ENCODE peak calls at places on chromosome 6, in six cellular contexts. One of them, this sample, is unnamed.

GRCh38 chr6:11788043-11788442 is 9.4 kb upstream of the ADTRP start:
- DNase-seq in COLO829: no peak
- DNase-seq in HuH-7: no peak
- DNase-seq in iris pigment epithelial cell: no peak
- DNase-seq in cardiac muscle cell: no peak
- DNase-seq in stimulated activated CD4-positive, alpha-beta T cell treated with anti-CD3 and anti-CD28 coated beads, Interleukin-15, amount 100 ng/mL, for 24 hours: no peak
- DNase-seq in this sample: no peak

GRCh38 chr6:89432875-89433636 is at the start of gene ANKRD6:
- DNase-seq in HuH-7: peak; percentile 80
- DNase-seq in cardiac muscle cell: peak; percentile 87
- DNase-seq in iris pigment epithelial cell: peak; percentile 25
- DNase-seq in COLO829: peak; percentile 40
- DNase-seq in stimulated activated CD4-positive, alpha-beta T cell treated with anti-CD3 and anti-CD28 coated beads, Interleukin-15, amount 100 ng/mL, for 24 hours: peak; percentile 88
- DNase-seq in this sample: no peak

GRCh38 chr6:1604991-1605821 is 4.5 kb upstream of the FOXC1 start:
- DNase-seq in COLO829: no peak
- DNase-seq in HuH-7: no peak
- DNase-seq in cardiac muscle cell: no peak
- DNase-seq in stimulated activated CD4-positive, alpha-beta T cell treated with anti-CD3 and anti-CD28 coated beads, Interleukin-15, amount 100 ng/mL, for 24 hours: peak; percentile 23
- DNase-seq in iris pigment epithelial cell: no peak
- DNase-seq in this sample: no peak

GRCh38 chr6:163780993-163781392 is 366.5 kb downstream of the QKI start:
- DNase-seq in stimulated activated CD4-positive, alpha-beta T cell treated with anti-CD3 and anti-CD28 coated beads, Interleukin-15, amount 100 ng/mL, for 24 hours: no peak
- DNase-seq in iris pigment epithelial cell: no peak
- DNase-seq in cardiac muscle cell: peak; percentile 46
- DNase-seq in HuH-7: no peak
- DNase-seq in COLO829: no peak
- DNase-seq in this sample: peak; percentile 61

GRCh38 chr6:119215309-119215708 is 134.3 kb downstream of the MAN1A1 start:
- DNase-seq in stimulated activated CD4-positive, alpha-beta T cell treated with anti-CD3 and anti-CD28 coated beads, Interleukin-15, amount 100 ng/mL, for 24 hours: no peak
- DNase-seq in iris pigment epithelial cell: peak; percentile 4
- DNase-seq in HuH-7: no peak
- DNase-seq in COLO829: no peak
- DNase-seq in cardiac muscle cell: no peak
- DNase-seq in this sample: no peak

GRCh38 chr6:12014027-12014872 is 2.1 kb downstream of the HIVEP1 start:
- DNase-seq in stimulated activated CD4-positive, alpha-beta T cell treated with anti-CD3 and anti-CD28 coated beads, Interleukin-15, amount 100 ng/mL, for 24 hours: no peak
- DNase-seq in HuH-7: no peak
- DNase-seq in COLO829: no peak
- DNase-seq in cardiac muscle cell: no peak
- DNase-seq in iris pigment epithelial cell: peak; percentile 94
- DNase-seq in this sample: peak; percentile 92

GRCh38 chr6:16082367-16082766 is 46.5 kb upstream of the MYLIP start:
- DNase-seq in stimulated activated CD4-positive, alpha-beta T cell treated with anti-CD3 and anti-CD28 coated beads, Interleukin-15, amount 100 ng/mL, for 24 hours: no peak
- DNase-seq in COLO829: no peak
- DNase-seq in iris pigment epithelial cell: no peak
- DNase-seq in HuH-7: no peak
- DNase-seq in cardiac muscle cell: no peak
- DNase-seq in this sample: no peak

GRCh38 chr6:14502551-14502950 is 385.0 kb downstream of the CD83 start:
- DNase-seq in cardiac muscle cell: no peak
- DNase-seq in HuH-7: no peak
- DNase-seq in stimulated activated CD4-positive, alpha-beta T cell treated with anti-CD3 and anti-CD28 coated beads, Interleukin-15, amount 100 ng/mL, for 24 hours: peak; percentile 24
- DNase-seq in COLO829: no peak
- DNase-seq in iris pigment epithelial cell: peak; percentile 53
- DNase-seq in this sample: peak; percentile 12

GRCh38 chr6:41469951-41470340 is 76.2 kb upstream of the FOXP4 start:
- DNase-seq in COLO829: no peak
- DNase-seq in HuH-7: no peak
- DNase-seq in iris pigment epithelial cell: peak; percentile 62
- DNase-seq in stimulated activated CD4-positive, alpha-beta T cell treated with anti-CD3 and anti-CD28 coated beads, Interleukin-15, amount 100 ng/mL, for 24 hours: peak; percentile 18
- DNase-seq in cardiac muscle cell: no peak
- DNase-seq in this sample: peak; percentile 25

GRCh38 chr6:145315982-145316600 is 419.2 kb downstream of the EPM2A start:
- DNase-seq in HuH-7: no peak
- DNase-seq in cardiac muscle cell: no peak
- DNase-seq in COLO829: no peak
- DNase-seq in iris pigment epithelial cell: peak; percentile 19
- DNase-seq in stimulated activated CD4-positive, alpha-beta T cell treated with anti-CD3 and anti-CD28 coated beads, Interleukin-15, amount 100 ng/mL, for 24 hours: no peak
- DNase-seq in this sample: no peak

GRCh38 chr6:17703256-17703694 is 3.5 kb downstream of the NUP153 start:
- DNase-seq in cardiac muscle cell: no peak
- DNase-seq in stimulated activated CD4-positive, alpha-beta T cell treated with anti-CD3 and anti-CD28 coated beads, Interleukin-15, amount 100 ng/mL, for 24 hours: peak; percentile 22
- DNase-seq in HuH-7: no peak
- DNase-seq in COLO829: no peak
- DNase-seq in iris pigment epithelial cell: peak; percentile 77
- DNase-seq in this sample: peak; percentile 83

GRCh38 chr6:160258346-160259142 is at the start of gene SLC22A2:
- DNase-seq in iris pigment epithelial cell: no peak
- DNase-seq in cardiac muscle cell: no peak
- DNase-seq in stimulated activated CD4-positive, alpha-beta T cell treated with anti-CD3 and anti-CD28 coated beads, Interleukin-15, amount 100 ng/mL, for 24 hours: no peak
- DNase-seq in COLO829: no peak
- DNase-seq in HuH-7: no peak
- DNase-seq in this sample: no peak

This sample was measured in astrocyte.